ENCODE peak calls at places on chromosomes 12 and 14, in eight cellular contexts. Q is fibroblast of the aortic adventitia, R is endothelial cell of umbilical vein, J is GM06990, I is fibroblast of lung, L is AG09319, G is BJ, D is choroid plexus epithelial cell. N is an unnamed sample.
A peak's percentile ranks its signal among the peaks of the same experiment; 100 is the strongest.

GRCh38 chr14:75158843-75159614 is 17.4 kb downstream of the TMED10 start:
- DNase-seq in Q (no peak), R (no peak), J (peak; percentile 13), I (no peak), L (no peak), G (no peak), D (no peak), N (no peak)

GRCh38 chr12:32535260-32535999 is 136.1 kb downstream of the FGD4 start:
- DNase-seq in Q (peak; percentile 64), R (peak; percentile 89), J (no peak), I (peak; percentile 74), L (no peak), G (no peak), D (peak; percentile 77), N (no peak)

GRCh38 chr12:95607642-95608041 is 56.4 kb upstream of the USP44 start:
- DNase-seq in Q (no peak), R (peak; percentile 92), J (no peak), I (no peak), L (no peak), G (no peak), D (no peak), N (no peak)

GRCh38 chr14:31682768-31683167 is 121.6 kb downstream of the NUBPL start:
- DNase-seq in Q (no peak), R (no peak), J (no peak), I (no peak), L (no peak), G (no peak), D (no peak), N (no peak)

GRCh38 chr14:67446371-67447032 is 34.5 kb upstream of the PLEK2 start:
- DNase-seq in Q (peak; percentile 41), R (no peak), J (no peak), I (peak; percentile 9), L (no peak), G (no peak), D (no peak), N (no peak)

GRCh38 chr12:93847517-93848452 is 170.6 kb downstream of the CRADD start:
- DNase-seq in Q (no peak), R (no peak), J (peak; percentile 83), I (no peak), L (no peak), G (no peak), D (peak; percentile 34), N (peak; percentile 73)

GRCh38 chr14:80942158-80942738 is 710 bp upstream of the CEP128 start:
- DNase-seq in Q (no peak), R (peak; percentile 7), J (no peak), I (no peak), L (no peak), G (no peak), D (no peak), N (no peak)

GRCh38 chr12:26239508-26240328 is 44.3 kb downstream of the SSPN start:
- DNase-seq in Q (peak; percentile 99), R (no peak), J (no peak), I (peak; percentile 100), L (peak; percentile 88), G (peak; percentile 85), D (peak; percentile 96), N (no peak)

GRCh38 chr12:105083551-105084105 is 630 bp downstream of the ALDH1L2 start:
- DNase-seq in Q (peak; percentile 82), R (peak; percentile 28), J (peak; percentile 23), I (peak; percentile 71), L (no peak), G (peak; percentile 18), D (peak; percentile 84), N (no peak)

GRCh38 chr12:45305904-45306303 is 90.0 kb downstream of the ANO6 start:
- DNase-seq in Q (peak; percentile 39), R (no peak), J (no peak), I (no peak), L (no peak), G (no peak), D (no peak), N (no peak)

GRCh38 chr14:65346895-65347294 is 65.6 kb upstream of the FUT8 start:
- DNase-seq in Q (no peak), R (no peak), J (no peak), I (no peak), L (no peak), G (no peak), D (peak; percentile 45), N (no peak)

GRCh38 chr14:49594347-49595089 is 4.2 kb upstream of the LRR1 start:
- DNase-seq in Q (peak; percentile 76), R (peak; percentile 93), J (no peak), I (peak; percentile 84), L (no peak), G (no peak), D (peak; percentile 90), N (peak; percentile 41)

GRCh38 chr14:47200740-47201139 is 474.7 kb downstream of the MDGA2 start:
- DNase-seq in Q (no peak), R (no peak), J (no peak), I (no peak), L (no peak), G (no peak), D (no peak), N (no peak)

GRCh38 chr14:91225025-91225424 is 19.5 kb downstream of the GPR68 start:
- DNase-seq in Q (no peak), R (no peak), J (no peak), I (peak; percentile 38), L (no peak), G (no peak), D (no peak), N (no peak)

GRCh38 chr12:64412458-64412857 is 8.3 kb downstream of the XPOT start:
- DNase-seq in Q (no peak), R (no peak), J (no peak), I (peak; percentile 11), L (no peak), G (no peak), D (peak; percentile 26), N (no peak)

GRCh38 chr12:109752117-109753053 is 38.8 kb downstream of the FAM222A start:
- DNase-seq in Q (no peak), R (no peak), J (no peak), I (no peak), L (no peak), G (no peak), D (no peak), N (no peak)

GRCh38 chr12:109264943-109265650 is 44.0 kb downstream of the FOXN4 start:
- DNase-seq in Q (no peak), R (no peak), J (no peak), I (no peak), L (no peak), G (no peak), D (no peak), N (no peak)

GRCh38 chr14:95943699-95944098 is 67.1 kb downstream of the TUNAR start:
- DNase-seq in Q (no peak), R (no peak), J (no peak), I (no peak), L (no peak), G (no peak), D (no peak), N (no peak)

GRCh38 chr14:96090441-96091148 is 51.4 kb downstream of the C14orf132 start:
- DNase-seq in Q (peak; percentile 70), R (no peak), J (no peak), I (peak; percentile 80), L (no peak), G (no peak), D (peak; percentile 53), N (no peak)

GRCh38 chr14:32513571-32514009 is 184.5 kb downstream of the AKAP6 start:
- DNase-seq in Q (peak; percentile 46), R (peak; percentile 60), J (no peak), I (no peak), L (no peak), G (no peak), D (peak; percentile 58), N (no peak)

GRCh38 chr12:40405419-40405818 is 180.6 kb downstream of the LRRK2 start:
- DNase-seq in Q (no peak), R (no peak), J (no peak), I (no peak), L (no peak), G (no peak), D (no peak), N (no peak)

GRCh38 chr14:94548999-94549985 is 11.9 kb upstream of the SERPINA4 start:
- DNase-seq in Q (peak; percentile 58), R (peak; percentile 38), J (peak; percentile 41), I (peak; percentile 25), L (no peak), G (no peak), D (peak; percentile 69), N (peak; percentile 67)
- TF ChIP-seq CTCF in Q (peak; percentile 85), R (peak; percentile 78), J (peak; percentile 86), I (peak; percentile 82), L (peak; percentile 86), G (peak; percentile 88), D (peak; percentile 89), N (peak; percentile 73)

GRCh38 chr14:92348154-92348553 is 25.2 kb downstream of the SLC24A4 start:
- DNase-seq in Q (no peak), R (no peak), J (no peak), I (no peak), L (no peak), G (no peak), D (peak; percentile 12), N (no peak)

GRCh38 chr14:92353447-92353846 is 30.5 kb downstream of the SLC24A4 start:
- DNase-seq in Q (no peak), R (no peak), J (no peak), I (no peak), L (no peak), G (no peak), D (no peak), N (no peak)

GRCh38 chr14:92351750-92352149 is 28.8 kb downstream of the SLC24A4 start:
- DNase-seq in Q (no peak), R (no peak), J (no peak), I (no peak), L (no peak), G (no peak), D (no peak), N (no peak)

GRCh38 chr14:92356677-92357076 is 33.7 kb downstream of the SLC24A4 start:
- DNase-seq in Q (no peak), R (no peak), J (no peak), I (no peak), L (no peak), G (no peak), D (no peak), N (no peak)

GRCh38 chr14:92352158-92352985 is 29.4 kb downstream of the SLC24A4 start:
- DNase-seq in Q (peak; percentile 3), R (no peak), J (no peak), I (no peak), L (no peak), G (no peak), D (peak; percentile 50), N (peak; percentile 48)
- TF ChIP-seq CTCF in Q (no peak), R (peak; percentile 13), J (peak; percentile 61), I (peak; percentile 28), L (peak; percentile 37), G (peak; percentile 28), D (peak; percentile 54), N (peak; percentile 33)

GRCh38 chr12:113955109-113955970 is 10.8 kb downstream of the RBM19 start:
- DNase-seq in Q (no peak), R (peak; percentile 20), J (no peak), I (peak; percentile 1), L (no peak), G (no peak), D (peak; percentile 30), N (no peak)
- TF ChIP-seq CTCF in Q (peak; percentile 49), R (peak; percentile 53), J (peak; percentile 62), I (peak; percentile 21), L (peak; percentile 41), G (peak; percentile 63), D (peak; percentile 71), N (peak; percentile 22)

GRCh38 chr14:85415015-85415712 is 114.8 kb upstream of the FLRT2 start:
- DNase-seq in Q (peak; percentile 97), R (peak; percentile 67), J (no peak), I (peak; percentile 96), L (peak; percentile 61), G (peak; percentile 68), D (peak; percentile 99), N (no peak)
- TF ChIP-seq CTCF in Q (peak; percentile 80), R (no peak), J (no peak), I (peak; percentile 41), L (peak; percentile 47), G (peak; percentile 56), D (peak; percentile 78), N (no peak)